ENCODE peak calls at places on chromosomes 1 and 21, in eight cellular contexts. H is lower leg skin, J is RWPE1, E is MCF 10A, V is OCI-LY7, D is heart right ventricle, T is ovary, P is AG09309. U is an unnamed sample.
A peak's percentile ranks its signal among the peaks of the same experiment; 100 is the strongest.

GRCh38 chr1:74107394-74107793 is 90.6 kb downstream of the LRRIQ3 start:
- DNase-seq in H (no peak), V (no peak), T (no peak), D (no peak), J (no peak), E (no peak), P (no peak), U (no peak)

GRCh38 chr1:201166964-201167624 is 12.8 kb upstream of the TMEM9 start:
- DNase-seq in H (no peak), J (no peak), P (no peak), E (no peak), V (no peak), D (no peak), T (no peak), U (no peak)

GRCh38 chr1:180580237-180580636 is 21.5 kb downstream of the OVAAL start:
- DNase-seq in T (no peak), H (no peak), P (no peak), V (no peak), J (peak; percentile 84), E (peak; percentile 93), D (no peak), U (no peak)

GRCh38 chr1:154863702-154864174 is 6.3 kb downstream of the KCNN3 start:
- DNase-seq in E (peak; percentile 75), P (no peak), J (peak; percentile 47), H (no peak), D (no peak), T (no peak), V (peak; percentile 83), U (peak; percentile 81)

GRCh38 chr1:113041569-113042335 is 31.2 kb upstream of the LRIG2 start:
- DNase-seq in P (no peak), E (peak; percentile 25), J (no peak), T (no peak), H (no peak), D (no peak), V (no peak), U (no peak)

GRCh38 chr1:156140879-156141707 is 12.3 kb upstream of the SEMA4A start:
- DNase-seq in D (no peak), E (no peak), T (no peak), P (no peak), J (no peak), V (peak; percentile 64), H (peak; percentile 43), U (peak; percentile 64)

GRCh38 chr1:15090373-15090772 is 63.2 kb upstream of the TMEM51 start:
- DNase-seq in P (no peak), T (peak; percentile 61), V (peak; percentile 71), H (no peak), J (peak; percentile 55), E (no peak), D (no peak), U (no peak)

GRCh38 chr1:10980094-10980577 is 32.3 kb upstream of the TARDBP start:
- DNase-seq in J (peak; percentile 55), P (peak; percentile 74), E (peak; percentile 86), H (peak; percentile 68), V (no peak), D (peak; percentile 72), T (peak; percentile 69), U (no peak)

GRCh38 chr1:222061711-222062359 is 319.9 kb upstream of the DUSP10 start:
- DNase-seq in D (no peak), P (no peak), V (no peak), E (no peak), H (no peak), J (no peak), T (no peak), U (no peak)

GRCh38 chr1:30562559-30562958 is 160.8 kb downstream of the MATN1 start:
- DNase-seq in D (no peak), E (no peak), P (no peak), V (no peak), J (no peak), H (no peak), T (no peak), U (no peak)

GRCh38 chr1:206770531-206771352 is at the start of gene IL19:
- DNase-seq in J (no peak), P (peak; percentile 20), H (no peak), V (no peak), E (peak; percentile 28), T (no peak), D (peak; percentile 10), U (no peak)

GRCh38 chr1:240417317-240417716 is 194.6 kb downstream of the GREM2 start:
- DNase-seq in J (no peak), P (no peak), V (no peak), H (no peak), D (no peak), T (no peak), E (peak; percentile 51), U (no peak)

GRCh38 chr1:20008391-20008841 is 29.0 kb upstream of the PLA2G2A start:
- DNase-seq in E (no peak), D (peak; percentile 82), J (no peak), V (no peak), H (peak; percentile 42), P (peak; percentile 4), T (peak; percentile 78), U (no peak)

GRCh38 chr1:224106568-224107281 is 7.2 kb upstream of the FBXO28 start:
- DNase-seq in H (peak; percentile 22), P (no peak), V (peak; percentile 73), D (no peak), J (peak; percentile 52), E (peak; percentile 78), T (no peak), U (peak; percentile 55)

GRCh38 chr1:3308053-3308452 is 146.4 kb upstream of the ARHGEF16 start:
- DNase-seq in P (no peak), D (peak; percentile 40), H (no peak), J (no peak), T (no peak), V (no peak), E (no peak), U (no peak)

GRCh38 chr1:3304692-3305091 is 149.8 kb upstream of the ARHGEF16 start:
- DNase-seq in D (no peak), H (no peak), E (no peak), P (no peak), V (no peak), T (no peak), J (no peak), U (no peak)

GRCh38 chr1:3305156-3305555 is 149.3 kb upstream of the ARHGEF16 start:
- DNase-seq in J (no peak), D (no peak), H (no peak), E (no peak), P (no peak), V (no peak), T (no peak), U (no peak)

GRCh38 chr1:3307359-3307758 is 147.1 kb upstream of the ARHGEF16 start:
- DNase-seq in J (no peak), H (no peak), E (no peak), V (no peak), P (no peak), T (no peak), D (no peak), U (no peak)

GRCh38 chr1:3306583-3307285 is 147.7 kb upstream of the ARHGEF16 start:
- DNase-seq in E (peak; percentile 33), T (no peak), P (peak; percentile 86), J (peak; percentile 9), D (no peak), V (no peak), H (no peak), U (no peak)
- TF ChIP-seq CTCF in E (no peak), T (no peak), P (no peak), J (no peak), D (no peak), V (no peak), H (no peak), U (no peak)

DNA sequence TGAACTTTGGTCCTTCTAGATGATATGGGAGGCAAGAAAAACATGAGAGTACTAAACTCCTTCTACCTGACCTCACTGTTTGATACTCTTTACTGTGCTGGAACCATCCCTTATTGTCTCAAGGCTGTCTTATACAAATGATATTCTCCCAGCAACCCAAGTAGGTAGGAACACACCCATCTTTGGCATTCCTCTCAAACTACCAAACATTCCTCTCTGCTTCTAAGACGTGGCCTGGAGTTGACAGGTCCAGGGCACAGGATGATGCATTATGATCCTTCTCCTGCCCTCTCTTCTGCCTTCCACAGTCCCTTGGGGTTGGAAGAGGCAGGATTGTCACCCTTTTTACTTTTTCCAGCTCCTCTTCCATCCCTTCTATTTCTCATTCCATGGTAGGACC is 90.5 kb downstream of the SPATA17 start:
- DNase-seq in T (no peak), E (no peak), H (no peak), P (no peak), D (no peak), J (no peak), V (no peak), U (no peak)
- TF ChIP-seq CTCF in T (no peak), E (no peak), H (no peak), P (no peak), D (no peak), J (no peak), V (no peak), U (no peak)

DNA sequence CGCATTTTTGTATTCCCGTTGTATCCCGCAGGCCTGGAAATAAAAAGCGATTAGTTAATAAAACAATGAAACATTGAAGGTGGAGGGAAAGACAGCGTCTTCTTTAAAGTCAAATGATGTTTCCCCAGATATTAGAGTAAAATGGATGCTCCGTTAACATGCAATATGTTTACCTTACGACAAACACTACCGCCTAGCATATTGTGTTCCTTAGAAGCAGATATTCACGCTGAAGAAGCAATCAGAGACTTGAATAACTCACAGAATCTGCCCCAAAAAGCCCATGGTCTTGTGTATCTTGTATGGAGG is 583 bp upstream of the B4GALT3 start:
- DNase-seq in E (no peak), V (no peak), D (no peak), J (no peak), P (no peak), T (no peak), H (no peak), U (no peak)
- TF ChIP-seq CTCF in E (no peak), V (no peak), D (no peak), J (no peak), P (no peak), T (no peak), H (no peak), U (no peak)

GRCh38 chr21:25036775-25037174 is 570.5 kb downstream of the MRPL39 start:
- DNase-seq in V (no peak), P (no peak), E (no peak), J (no peak), H (no peak), T (no peak), D (no peak), U (no peak)

DNA sequence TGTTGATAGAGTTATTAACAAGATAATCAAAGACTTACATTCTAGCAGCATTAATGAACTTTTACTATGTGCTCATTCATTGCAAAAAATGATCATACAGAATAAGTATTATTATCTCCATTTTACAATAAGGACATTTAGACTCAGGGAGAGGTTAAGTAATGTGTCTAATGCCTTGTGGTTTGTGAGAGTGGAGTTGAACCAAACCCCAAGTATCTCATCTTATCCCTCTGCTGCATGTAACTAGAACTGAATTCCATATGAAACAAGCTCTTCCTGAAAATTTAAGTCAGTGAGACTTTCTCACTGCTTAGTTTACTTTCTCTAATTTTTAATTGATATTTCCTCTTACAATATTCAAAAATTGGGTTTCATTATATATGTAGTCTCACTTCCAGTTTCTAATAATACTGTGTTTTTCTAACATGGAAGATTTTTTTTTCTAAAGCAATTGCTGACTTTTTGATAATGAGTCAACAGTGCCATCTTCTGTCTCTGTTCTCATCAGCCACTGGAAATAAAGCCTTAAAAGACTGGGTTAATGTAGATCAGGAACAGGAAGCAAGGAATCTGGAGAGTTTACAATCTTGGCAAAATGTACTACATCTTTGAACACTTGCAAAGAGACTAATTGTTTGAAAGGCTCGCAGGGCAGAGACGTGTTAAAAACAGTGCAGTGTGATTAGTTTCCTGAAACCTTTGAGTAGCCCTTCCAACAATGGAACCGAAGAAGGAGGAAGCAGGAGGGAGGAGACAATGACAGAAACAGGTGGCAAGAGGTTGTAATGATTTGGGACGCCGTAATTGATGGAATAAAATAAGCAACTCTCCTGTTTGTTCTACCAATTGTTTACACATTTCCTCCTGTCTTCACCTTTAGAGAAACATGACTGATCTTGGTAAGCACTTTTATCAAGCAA is 567.6 kb downstream of the MRPL39 start:
- DNase-seq in T (no peak), E (peak; percentile 64), D (no peak), J (no peak), P (no peak), V (no peak), H (no peak), U (no peak)
- TF ChIP-seq CTCF in T (peak; percentile 50), E (peak; percentile 58), D (peak; percentile 36), J (peak; percentile 24), P (no peak), V (no peak), H (no peak), U (peak; percentile 31)